ENCODE peak calls at places on chromosomes 16 and 17, in five cellular contexts. One of them, this sample, is unnamed. For H3K4me1 and H3K27me3, the result is how much of the 10 kb centered on the place peaks cover.

GRCh38 chr17:8359769-8360168 is 16.7 kb downstream of the KRABD2 start:
- DNase-seq in left lung: no peak
- DNase-seq in vagina: no peak
- DNase-seq in fibroblast of lung: peak
- DNase-seq in upper lobe of right lung: no peak
- DNase-seq in this sample: no peak

GRCh38 chr16:31149894-31150890 is at the start of gene PRSS36:
- DNase-seq in fibroblast of lung: no peak
- DNase-seq in vagina: no peak
- DNase-seq in upper lobe of right lung: no peak
- DNase-seq in left lung: no peak
- DNase-seq in this sample: no peak

GRCh38 chr16:57645691-57646387 is 17.4 kb downstream of the ADGRG1 start:
- DNase-seq in vagina: no peak
- DNase-seq in upper lobe of right lung: no peak
- DNase-seq in fibroblast of lung: peak
- DNase-seq in left lung: peak
- DNase-seq in this sample: no peak

GRCh38 chr17:36777118-36777517 is 160.2 kb upstream of the LHX1 start:
- DNase-seq in upper lobe of right lung: no peak
- DNase-seq in vagina: no peak
- DNase-seq in left lung: no peak
- DNase-seq in fibroblast of lung: no peak
- DNase-seq in this sample: no peak

GRCh38 chr16:85331685-85332084 is 219.4 kb upstream of the CIBAR2 start:
- DNase-seq in vagina: no peak
- DNase-seq in fibroblast of lung: no peak
- DNase-seq in left lung: no peak
- DNase-seq in upper lobe of right lung: no peak
- DNase-seq in this sample: no peak

GRCh38 chr17:27879987-27880608 is 13.1 kb downstream of the LYRM9 start:
- DNase-seq in upper lobe of right lung: peak
- DNase-seq in fibroblast of lung: peak
- DNase-seq in vagina: no peak
- DNase-seq in left lung: peak
- DNase-seq in this sample: peak

GRCh38 chr16:77647726-77648125 is 74.6 kb upstream of the NUDT7 start:
- DNase-seq in left lung: no peak
- DNase-seq in vagina: no peak
- DNase-seq in upper lobe of right lung: no peak
- DNase-seq in fibroblast of lung: no peak
- DNase-seq in this sample: no peak

GRCh38 chr17:83189673-83190385 is 110.4 kb downstream of the METRNL start:
- DNase-seq in left lung: peak
- DNase-seq in upper lobe of right lung: peak
- DNase-seq in vagina: no peak
- DNase-seq in fibroblast of lung: peak
- DNase-seq in this sample: no peak

GRCh38 chr16:9053006-9053601 is 38.3 kb upstream of the HAPSTR1 start:
- DNase-seq in upper lobe of right lung: peak
- DNase-seq in vagina: no peak
- DNase-seq in fibroblast of lung: peak
- DNase-seq in left lung: no peak
- DNase-seq in this sample: no peak

GRCh38 chr16:67528870-67529638 is 425 bp downstream of the RIPOR1 start:
- DNase-seq in left lung: peak
- DNase-seq in vagina: no peak
- DNase-seq in upper lobe of right lung: peak
- DNase-seq in fibroblast of lung: peak
- DNase-seq in this sample: no peak

GRCh38 chr16:49876716-49877129 is 20.8 kb upstream of the ZNF423 start:
- DNase-seq in fibroblast of lung: no peak
- DNase-seq in upper lobe of right lung: peak
- DNase-seq in left lung: peak
- DNase-seq in vagina: no peak
- DNase-seq in this sample: no peak

GRCh38 chr16:49638696-49639629 is 216.9 kb downstream of the ZNF423 start:
- DNase-seq in vagina: no peak
- DNase-seq in fibroblast of lung: peak
- DNase-seq in upper lobe of right lung: no peak
- DNase-seq in left lung: no peak
- DNase-seq in this sample: no peak

GRCh38 chr17:46773676-46774075 is 44.8 kb downstream of the WNT3 start:
- DNase-seq in left lung: no peak
- DNase-seq in vagina: no peak
- DNase-seq in fibroblast of lung: no peak
- DNase-seq in upper lobe of right lung: no peak
- DNase-seq in this sample: no peak

GRCh38 chr17:49401971-49402491 is 12.7 kb downstream of the PHB1 start:
- DNase-seq in upper lobe of right lung: no peak
- DNase-seq in fibroblast of lung: no peak
- DNase-seq in left lung: no peak
- DNase-seq in vagina: no peak
- DNase-seq in this sample: no peak

GRCh38 chr16:2480948-2481347 is 6.0 kb downstream of the TBC1D24 start:
- DNase-seq in vagina: no peak
- DNase-seq in upper lobe of right lung: peak
- DNase-seq in fibroblast of lung: no peak
- DNase-seq in left lung: no peak
- DNase-seq in this sample: no peak

GRCh38 chr17:28474035-28474640 is 694 bp downstream of the SLC13A2 start:
- DNase-seq in fibroblast of lung: no peak
- DNase-seq in upper lobe of right lung: no peak
- DNase-seq in left lung: no peak
- DNase-seq in vagina: no peak
- DNase-seq in this sample: no peak

GRCh38 chr17:2796164-2797140 is at the start of gene RAP1GAP2:
- DNase-seq in upper lobe of right lung: peak
- DNase-seq in vagina: no peak
- DNase-seq in fibroblast of lung: no peak
- DNase-seq in left lung: peak
- DNase-seq in this sample: peak

GRCh38 chr17:73261952-73262675 is 434 bp upstream of the CPSF4L start:
- DNase-seq in left lung: peak
- DNase-seq in upper lobe of right lung: no peak
- DNase-seq in vagina: no peak
- DNase-seq in fibroblast of lung: no peak
- DNase-seq in this sample: no peak

GRCh38 chr17:74519951-74520553 is 11.2 kb downstream of the CD300LB start:
- DNase-seq in fibroblast of lung: no peak
- DNase-seq in upper lobe of right lung: no peak
- DNase-seq in vagina: no peak
- DNase-seq in left lung: no peak
- DNase-seq in this sample: no peak

GRCh38 chr16:64864232-64864803 is 257.5 kb downstream of the CDH11 start:
- DNase-seq in left lung: no peak
- DNase-seq in vagina: no peak
- DNase-seq in fibroblast of lung: peak
- DNase-seq in upper lobe of right lung: no peak
- DNase-seq in this sample: no peak

DNA sequence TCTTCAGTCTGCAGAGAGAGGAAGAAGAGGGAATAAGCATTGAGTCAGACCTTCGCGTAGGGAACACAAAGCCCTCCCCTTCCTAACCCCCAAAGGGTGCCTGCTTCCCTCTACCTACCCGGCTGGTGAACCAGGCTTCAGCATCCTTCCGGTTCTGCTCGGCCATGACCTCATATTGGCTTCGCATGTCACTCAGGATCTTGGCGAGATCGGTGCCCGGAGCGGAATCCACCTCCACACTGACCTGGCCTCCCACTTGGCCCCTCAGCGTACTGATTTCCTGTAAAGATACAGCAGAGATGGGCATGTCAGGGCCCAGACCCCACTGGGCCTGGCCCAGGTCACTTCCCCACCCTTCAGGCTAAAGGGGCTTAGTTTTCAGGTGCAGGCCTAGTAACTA is 3.8 kb downstream of the KRT19 start:
- DNase-seq in fibroblast of lung: no peak
- DNase-seq in left lung: no peak
- DNase-seq in vagina: no peak
- DNase-seq in upper lobe of right lung: no peak
- DNase-seq in this sample: no peak
- H3K4me1 ChIP-seq in fibroblast of lung: under half
- H3K4me1 ChIP-seq in left lung: under half
- H3K4me1 ChIP-seq in vagina: half or more
- H3K4me1 ChIP-seq in upper lobe of right lung: under half
- H3K4me1 ChIP-seq in this sample: under half

GRCh38 chr17:32261521-32261792 is 4.2 kb upstream of the RHBDL3 start:
- DNase-seq in vagina: no peak
- DNase-seq in left lung: no peak
- DNase-seq in upper lobe of right lung: no peak
- DNase-seq in fibroblast of lung: no peak
- DNase-seq in this sample: no peak
- H3K4me3 ChIP-seq in vagina: no peak
- H3K4me3 ChIP-seq in left lung: no peak
- H3K4me3 ChIP-seq in upper lobe of right lung: no peak
- H3K4me3 ChIP-seq in fibroblast of lung: no peak
- H3K4me3 ChIP-seq in this sample: no peak

DNA sequence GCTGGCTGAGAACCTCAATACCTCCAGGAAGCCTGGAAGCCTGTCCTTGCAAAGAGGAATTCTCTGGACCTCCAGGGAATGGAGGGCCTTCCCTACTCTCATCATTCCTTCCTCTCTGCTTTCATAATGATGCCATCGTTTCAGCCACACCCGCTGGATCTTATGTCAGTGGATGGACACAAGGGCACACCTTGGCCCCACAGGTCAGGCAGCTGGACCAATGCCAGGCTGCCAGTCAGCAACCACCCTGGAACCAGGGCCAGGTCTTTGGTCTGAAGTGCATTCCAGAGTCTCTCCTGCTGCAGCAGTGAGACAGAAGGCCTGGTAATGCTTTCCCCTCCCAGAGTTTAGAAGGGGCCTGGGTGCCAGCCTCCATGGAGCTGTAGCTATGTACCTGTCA is 7.4 kb downstream of the C1QL1 start:
- DNase-seq in fibroblast of lung: no peak
- DNase-seq in upper lobe of right lung: peak
- DNase-seq in vagina: no peak
- DNase-seq in left lung: no peak
- DNase-seq in this sample: no peak
- H3K27me3 ChIP-seq in fibroblast of lung: under half
- H3K27me3 ChIP-seq in upper lobe of right lung: half or more
- H3K27me3 ChIP-seq in vagina: under half
- H3K27me3 ChIP-seq in left lung: under half
- H3K27me3 ChIP-seq in this sample: under half

GRCh38 chr16:10834766-10835165 is 16.2 kb upstream of the TVP23A start:
- DNase-seq in left lung: no peak
- DNase-seq in vagina: no peak
- DNase-seq in upper lobe of right lung: peak
- DNase-seq in fibroblast of lung: no peak
- DNase-seq in this sample: no peak
- H3K4me1 ChIP-seq in left lung: under half
- H3K4me1 ChIP-seq in vagina: under half
- H3K4me1 ChIP-seq in upper lobe of right lung: under half
- H3K4me1 ChIP-seq in fibroblast of lung: under half
- H3K4me1 ChIP-seq in this sample: under half

GRCh38 chr17:38601539-38602351 is 4.0 kb downstream of the SRCIN1 start:
- DNase-seq in left lung: no peak
- DNase-seq in fibroblast of lung: no peak
- DNase-seq in upper lobe of right lung: no peak
- DNase-seq in vagina: no peak
- DNase-seq in this sample: no peak

GRCh38 chr17:38603786-38604478 is 1.8 kb downstream of the SRCIN1 start:
- DNase-seq in fibroblast of lung: no peak
- DNase-seq in vagina: no peak
- DNase-seq in upper lobe of right lung: no peak
- DNase-seq in left lung: peak
- DNase-seq in this sample: no peak

GRCh38 chr17:38602862-38603785 is 2.6 kb downstream of the SRCIN1 start:
- DNase-seq in upper lobe of right lung: no peak
- DNase-seq in fibroblast of lung: no peak
- DNase-seq in vagina: no peak
- DNase-seq in left lung: peak
- DNase-seq in this sample: no peak

GRCh38 chr17:38600906-38601305 is 4.8 kb downstream of the SRCIN1 start:
- DNase-seq in fibroblast of lung: no peak
- DNase-seq in upper lobe of right lung: no peak
- DNase-seq in vagina: no peak
- DNase-seq in left lung: no peak
- DNase-seq in this sample: no peak

DNA sequence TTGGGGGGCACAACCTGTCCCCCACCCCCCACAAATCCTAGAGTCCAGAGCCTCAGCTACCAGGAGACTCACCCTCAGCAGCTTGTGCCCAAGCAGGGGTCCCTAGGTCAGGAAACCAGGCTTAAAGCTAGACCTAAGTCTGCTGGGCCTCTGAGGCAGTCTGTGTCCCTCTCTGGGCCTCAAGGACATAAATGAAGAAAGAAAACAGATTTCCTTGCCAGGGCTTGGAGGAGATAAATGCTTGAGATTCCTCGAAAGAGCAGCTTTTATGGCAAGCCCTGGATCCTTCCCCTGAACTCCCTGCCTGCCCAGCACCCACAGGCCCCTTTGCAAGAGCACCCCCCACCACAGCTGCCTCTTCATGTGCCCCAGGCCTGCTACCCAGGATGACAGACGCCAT is 3.3 kb downstream of the SRCIN1 start:
- DNase-seq in fibroblast of lung: no peak
- DNase-seq in left lung: peak
- DNase-seq in vagina: no peak
- DNase-seq in upper lobe of right lung: no peak
- DNase-seq in this sample: no peak
- H3K4me3 ChIP-seq in fibroblast of lung: no peak
- H3K4me3 ChIP-seq in left lung: no peak
- H3K4me3 ChIP-seq in vagina: no peak
- H3K4me3 ChIP-seq in upper lobe of right lung: no peak
- H3K4me3 ChIP-seq in this sample: no peak

GRCh38 chr17:77692571-77693161 is 265.8 kb upstream of the TNRC6C start:
- DNase-seq in fibroblast of lung: no peak
- DNase-seq in upper lobe of right lung: peak
- DNase-seq in vagina: peak
- DNase-seq in left lung: no peak
- DNase-seq in this sample: no peak
- H3K27me3 ChIP-seq in fibroblast of lung: under half
- H3K27me3 ChIP-seq in upper lobe of right lung: half or more
- H3K27me3 ChIP-seq in vagina: under half
- H3K27me3 ChIP-seq in left lung: under half
- H3K27me3 ChIP-seq in this sample: under half

GRCh38 chr17:56536766-56537165 is 56.7 kb upstream of the NOG start:
- DNase-seq in upper lobe of right lung: no peak
- DNase-seq in left lung: no peak
- DNase-seq in vagina: no peak
- DNase-seq in fibroblast of lung: no peak
- DNase-seq in this sample: no peak

GRCh38 chr17:56543280-56543679 is 50.2 kb upstream of the NOG start:
- DNase-seq in fibroblast of lung: no peak
- DNase-seq in upper lobe of right lung: no peak
- DNase-seq in left lung: no peak
- DNase-seq in vagina: no peak
- DNase-seq in this sample: no peak

GRCh38 chr17:56545930-56546329 is 47.6 kb upstream of the NOG start:
- DNase-seq in upper lobe of right lung: no peak
- DNase-seq in fibroblast of lung: no peak
- DNase-seq in vagina: no peak
- DNase-seq in left lung: no peak
- DNase-seq in this sample: no peak

GRCh38 chr17:56545056-56545455 is 48.4 kb upstream of the NOG start:
- DNase-seq in vagina: no peak
- DNase-seq in upper lobe of right lung: no peak
- DNase-seq in fibroblast of lung: no peak
- DNase-seq in left lung: no peak
- DNase-seq in this sample: no peak

GRCh38 chr17:56540791-56541190 is 52.7 kb upstream of the NOG start:
- DNase-seq in fibroblast of lung: no peak
- DNase-seq in upper lobe of right lung: no peak
- DNase-seq in vagina: no peak
- DNase-seq in left lung: no peak
- DNase-seq in this sample: no peak
- H3K4me1 ChIP-seq in fibroblast of lung: under half
- H3K4me1 ChIP-seq in upper lobe of right lung: under half
- H3K4me1 ChIP-seq in vagina: under half
- H3K4me1 ChIP-seq in left lung: under half
- H3K4me1 ChIP-seq in this sample: under half